ENCODE peak calls at places on chromosomes 11 and 22, in nine cellular contexts. Q is RWPE1, T is OCI-LY7, Y is A549, Z is prostate gland, G is BJ, U is endothelial cell, K is body of pancreas, P is fibroblast of villous mesenchyme. D is an unnamed sample.

GRCh38 chr11:66700742-66701141 is 23.1 kb upstream of the RBM4B start:
- DNase-seq in Q (no peak), T (no peak), Y (no peak), Z (no peak), G (no peak), U (no peak), K (no peak), P (no peak), D (no peak)

GRCh38 chr22:30902496-30903357 is 65.8 kb downstream of the MORC2 start:
- DNase-seq in Q (no peak), T (no peak), Y (no peak), Z (no peak), G (no peak), U (no peak), K (no peak), P (peak), D (peak)

GRCh38 chr11:76750067-76750466 is 33.1 kb upstream of the TSKU start:
- DNase-seq in Q (no peak), T (no peak), Y (no peak), Z (no peak), G (no peak), U (no peak), K (no peak), P (no peak), D (no peak)

GRCh38 chr11:8333431-8334401 is 70.0 kb upstream of the LMO1 start:
- DNase-seq in Q (peak), T (no peak), Y (peak), Z (no peak), G (no peak), U (no peak), K (no peak), P (no peak), D (no peak)

GRCh38 chr11:111429066-111429506 is 50.0 kb upstream of the POU2AF1 start:
- DNase-seq in Q (no peak), T (peak), Y (no peak), Z (no peak), G (no peak), U (peak), K (peak), P (peak), D (peak)

GRCh38 chr22:50471197-50471847 is 3.5 kb downstream of the SBF1 start:
- DNase-seq in Q (no peak), T (no peak), Y (no peak), Z (no peak), G (no peak), U (no peak), K (no peak), P (no peak), D (no peak)

GRCh38 chr11:11553595-11553994 is 68.2 kb downstream of the GALNT18 start:
- DNase-seq in Q (no peak), T (no peak), Y (no peak), Z (no peak), G (no peak), U (no peak), K (peak), P (no peak), D (no peak)

GRCh38 chr11:29914203-29914930 is 102.5 kb downstream of the KCNA4 start:
- DNase-seq in Q (peak), T (no peak), Y (no peak), Z (no peak), G (no peak), U (no peak), K (no peak), P (no peak), D (no peak)

GRCh38 chr11:23284626-23285025 is 424.4 kb upstream of the CCDC179 start:
- DNase-seq in Q (no peak), T (no peak), Y (no peak), Z (no peak), G (peak), U (no peak), K (no peak), P (peak), D (no peak)

GRCh38 chr11:63938481-63939350 is at the start of gene NAA40:
- DNase-seq in Q (peak), T (peak), Y (peak), Z (peak), G (peak), U (peak), K (peak), P (peak), D (peak)
- TF ChIP-seq CTCF in Q (no peak), T (no peak), Y (no peak), Z (no peak), G (no peak), U (no peak), K (no peak), P (peak), D (no peak)

GRCh38 chr11:125750629-125751028 is 4.5 kb downstream of the PATE1 start:
- DNase-seq in Q (no peak), T (no peak), Y (no peak), Z (no peak), G (no peak), U (no peak), K (no peak), P (no peak), D (no peak)
- TF ChIP-seq CTCF in Q (no peak), T (no peak), Y (no peak), Z (no peak), G (no peak), U (no peak), K (no peak), P (no peak), D (no peak)

GRCh38 chr22:23082534-23083314 is 12.4 kb downstream of the GNAZ start:
- DNase-seq in Q (no peak), T (no peak), Y (no peak), Z (no peak), G (no peak), U (no peak), K (no peak), P (no peak), D (no peak)
- TF ChIP-seq CTCF in Q (no peak), T (no peak), Y (no peak), Z (no peak), G (no peak), U (no peak), K (no peak), P (no peak), D (no peak)

DNA sequence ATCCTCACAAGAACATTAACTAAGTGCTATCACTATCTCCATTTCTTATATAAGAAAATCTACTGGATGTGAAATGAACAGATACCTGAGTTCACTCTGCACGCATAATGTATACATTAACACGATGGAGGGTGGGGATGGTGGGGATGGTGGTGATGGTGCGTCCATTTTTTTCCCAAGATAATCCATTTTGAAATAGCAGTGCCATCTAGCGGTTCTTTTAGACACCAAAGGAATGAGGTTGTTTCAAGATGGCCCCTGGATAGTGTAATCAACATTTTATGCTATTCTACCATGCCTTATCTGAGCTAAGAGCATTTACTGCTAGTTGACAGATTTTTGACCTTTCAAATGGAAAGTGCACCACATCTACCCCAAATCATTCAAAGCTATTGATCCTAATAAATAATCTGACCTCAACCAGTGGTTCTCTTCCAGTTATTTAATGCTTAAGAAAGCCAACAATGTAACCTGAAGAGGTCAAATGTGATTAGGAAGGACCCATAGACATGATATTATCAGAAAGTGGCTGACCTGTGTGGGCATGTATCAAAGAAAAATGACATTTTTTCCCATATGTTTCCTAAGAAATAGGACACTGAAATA is 714.7 kb upstream of the TENM4 start:
- DNase-seq in Q (peak), T (peak), Y (peak), Z (no peak), G (no peak), U (peak), K (no peak), P (peak), D (peak)
- TF ChIP-seq CTCF in Q (peak), T (peak), Y (peak), Z (no peak), G (peak), U (peak), K (peak), P (peak), D (peak)

GRCh38 chr11:18140145-18140544 is 7.8 kb downstream of the MRGPRX3 start:
- DNase-seq in Q (no peak), T (no peak), Y (no peak), Z (no peak), G (no peak), U (no peak), K (no peak), P (no peak), D (no peak)

GRCh38 chr11:18144243-18144642 is 11.9 kb downstream of the MRGPRX3 start:
- DNase-seq in Q (peak), T (no peak), Y (no peak), Z (no peak), G (no peak), U (no peak), K (no peak), P (no peak), D (no peak)

GRCh38 chr11:18145837-18146236 is 13.5 kb downstream of the MRGPRX3 start:
- DNase-seq in Q (no peak), T (no peak), Y (no peak), Z (no peak), G (no peak), U (no peak), K (no peak), P (no peak), D (no peak)

DNA sequence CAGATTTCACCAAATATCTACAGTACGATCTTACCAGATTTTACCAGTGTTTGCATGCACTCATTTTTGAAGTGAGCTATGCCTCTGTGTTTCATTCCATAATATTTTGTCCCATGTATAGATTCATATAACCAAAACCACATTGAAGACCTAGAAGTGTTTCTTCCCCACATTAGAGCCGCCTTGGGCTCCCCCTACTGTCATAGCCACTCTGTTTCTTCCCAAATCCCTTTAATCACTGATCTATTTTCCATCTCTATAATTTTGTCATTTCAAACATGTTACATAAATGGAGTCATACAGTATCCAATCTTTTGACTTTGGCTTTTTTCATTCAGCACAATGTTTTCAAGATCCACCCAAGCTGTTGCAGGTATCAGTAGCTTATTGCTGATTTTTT is 12.7 kb downstream of the MRGPRX3 start:
- DNase-seq in Q (no peak), T (no peak), Y (peak), Z (no peak), G (no peak), U (no peak), K (no peak), P (peak), D (no peak)
- TF ChIP-seq CTCF in Q (no peak), T (peak), Y (peak), Z (no peak), G (peak), U (no peak), K (no peak), P (peak), D (no peak)

GRCh38 chr22:38107692-38108515 is 2.6 kb downstream of the BAIAP2L2 start:
- DNase-seq in Q (no peak), T (no peak), Y (peak), Z (no peak), G (no peak), U (no peak), K (peak), P (no peak), D (no peak)

GRCh38 chr22:38103641-38104040 is 6.8 kb downstream of the BAIAP2L2 start:
- DNase-seq in Q (no peak), T (no peak), Y (no peak), Z (no peak), G (no peak), U (no peak), K (no peak), P (no peak), D (no peak)

GRCh38 chr22:38106814-38107578 is 3.5 kb downstream of the BAIAP2L2 start:
- DNase-seq in Q (no peak), T (no peak), Y (no peak), Z (no peak), G (no peak), U (no peak), K (no peak), P (no peak), D (no peak)

GRCh38 chr22:38108561-38109319 is 1.7 kb downstream of the BAIAP2L2 start:
- DNase-seq in Q (no peak), T (no peak), Y (no peak), Z (no peak), G (no peak), U (no peak), K (peak), P (no peak), D (no peak)

DNA sequence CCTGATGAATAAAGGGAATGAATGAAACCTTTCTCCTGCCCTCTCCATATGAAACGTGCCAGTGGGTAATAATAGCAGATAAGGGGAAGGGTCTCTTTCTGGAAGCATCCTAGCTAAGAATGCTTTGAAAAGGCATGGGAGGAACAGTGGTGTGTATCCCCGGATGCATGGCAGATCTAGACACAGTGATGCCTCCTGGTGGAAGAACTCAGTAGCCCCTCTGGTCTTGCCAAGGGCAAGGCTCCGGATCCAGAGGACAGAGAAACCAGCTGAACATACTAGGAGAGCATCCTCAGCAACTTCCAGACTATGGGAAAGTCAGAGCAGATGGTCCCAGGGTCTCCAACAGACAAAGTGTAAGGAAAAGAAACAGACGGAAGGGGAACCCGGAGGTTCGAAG is 6.4 kb downstream of the BAIAP2L2 start:
- DNase-seq in Q (no peak), T (peak), Y (peak), Z (no peak), G (no peak), U (no peak), K (no peak), P (peak), D (no peak)
- TF ChIP-seq CTCF in Q (no peak), T (peak), Y (no peak), Z (no peak), G (peak), U (no peak), K (no peak), P (peak), D (no peak)

D was measured in GM13976.